ENCODE peak calls at places on chromosomes 16 and 17, in five cellular contexts. A is lung, S is cardiac muscle cell, D is uterus, M is MM.1S. Z is an unnamed sample.

GRCh38 chr16:1771072-1771863 is at the start of gene NME3:
- DNase-seq in M (peak; percentile 69), S (peak; percentile 71), A (peak; percentile 81), D (peak; percentile 79), Z (peak; percentile 63)

GRCh38 chr16:2858245-2859025 is 465 bp upstream of the PRSS22 start:
- DNase-seq in S (no peak), A (peak; percentile 84), M (no peak), D (no peak), Z (peak; percentile 48)

GRCh38 chr16:4535627-4536108 is 2.9 kb downstream of the CDIP1 start:
- DNase-seq in M (no peak), D (no peak), S (no peak), A (no peak), Z (no peak)

GRCh38 chr17:34071891-34072420 is 183.1 kb upstream of the CCL2 start:
- DNase-seq in S (no peak), M (peak; percentile 55), A (no peak), D (no peak), Z (no peak)

GRCh38 chr17:20993863-20994778 is 48.7 kb downstream of the USP22 start:
- DNase-seq in M (no peak), S (no peak), A (peak; percentile 60), D (no peak), Z (no peak)

GRCh38 chr17:42424991-42425610 is 2.0 kb upstream of the CAVIN1 start:
- DNase-seq in A (no peak), S (peak; percentile 37), D (no peak), M (no peak), Z (no peak)

GRCh38 chr16:2008631-2009301 is 855 bp downstream of the ZNF598 start:
- DNase-seq in M (peak; percentile 34), S (peak; percentile 58), D (no peak), A (no peak), Z (no peak)

GRCh38 chr17:49055181-49055927 is 58.2 kb downstream of the IGF2BP1 start:
- DNase-seq in A (no peak), D (no peak), M (no peak), S (no peak), Z (no peak)

GRCh38 chr16:89759742-89760366 is 38.5 kb downstream of the ZNF276 start:
- DNase-seq in A (no peak), M (no peak), D (no peak), S (no peak), Z (no peak)

GRCh38 chr16:626787-627457 is 3.9 kb upstream of the WFIKKN1 start:
- DNase-seq in D (peak; percentile 89), M (no peak), A (peak; percentile 31), S (peak; percentile 96), Z (peak; percentile 91)

GRCh38 chr17:13016881-13017622 is 775 bp downstream of the ELAC2 start:
- DNase-seq in A (no peak), D (no peak), M (no peak), S (peak; percentile 19), Z (peak; percentile 8)

GRCh38 chr17:1882836-1883235 is 53.0 kb downstream of the RPA1 start:
- DNase-seq in S (peak; percentile 59), A (no peak), D (no peak), M (no peak), Z (peak; percentile 26)

GRCh38 chr17:2690165-2691068 is 21.1 kb downstream of the CLUH start:
- DNase-seq in M (no peak), A (peak; percentile 26), S (no peak), D (no peak), Z (no peak)

GRCh38 chr17:50451943-50452626 is 16.6 kb downstream of the CHAD start:
- DNase-seq in A (no peak), M (no peak), D (no peak), S (no peak), Z (no peak)

GRCh38 chr17:20026960-20027359 is 17.8 kb downstream of the SPECC1 start:
- DNase-seq in D (no peak), M (no peak), A (no peak), S (no peak), Z (no peak)

GRCh38 chr17:1639549-1639948 is 6.0 kb downstream of the SCARF1 start:
- DNase-seq in D (no peak), S (no peak), M (no peak), A (peak; percentile 78), Z (no peak)

GRCh38 chr17:12856451-12856850 is 67.2 kb downstream of the ARHGAP44 start:
- DNase-seq in S (peak; percentile 19), D (no peak), A (no peak), M (no peak), Z (no peak)

GRCh38 chr16:81155769-81156168 is 59.6 kb upstream of the GCSH start:
- DNase-seq in M (no peak), D (no peak), A (no peak), S (no peak), Z (no peak)

GRCh38 chr16:84617631-84618427 is at the start of gene COTL1:
- DNase-seq in M (peak; percentile 75), D (peak; percentile 98), S (peak; percentile 99), A (peak; percentile 97), Z (peak; percentile 95)

GRCh38 chr17:42748906-42749798 is 4.3 kb upstream of the EZH1 start:
- DNase-seq in A (no peak), M (no peak), D (no peak), S (no peak), Z (no peak)

GRCh38 chr17:36008998-36009665 is 7.8 kb upstream of the CCL15 start:
- DNase-seq in D (no peak), A (no peak), M (peak; percentile 83), S (peak; percentile 20), Z (no peak)

DNA sequence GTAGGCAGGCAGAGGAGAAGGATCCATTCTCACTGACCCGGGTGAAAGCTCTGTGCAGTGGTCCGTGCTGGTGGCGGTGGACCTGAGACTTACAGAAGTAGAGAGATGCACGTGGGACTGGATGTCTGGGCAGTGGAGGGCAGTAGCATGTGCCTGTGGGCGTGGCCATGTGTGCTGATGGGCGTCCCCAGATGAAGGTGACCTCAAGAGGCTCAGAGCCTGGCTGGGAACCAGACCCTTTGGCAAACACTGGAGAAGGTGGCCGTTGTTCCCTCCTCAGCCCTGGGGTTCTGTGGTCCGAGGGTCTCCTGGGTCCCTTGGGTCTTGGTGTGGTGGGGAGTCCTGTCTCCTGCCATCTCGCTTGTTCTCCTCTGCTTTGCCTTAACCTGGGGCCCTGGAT is 15.6 kb downstream of the WSCD1 start:
- DNase-seq in A (no peak), S (no peak), D (no peak), M (no peak), Z (no peak)
- TF ChIP-seq CTCF in A (no peak), S (no peak), D (no peak), M (no peak), Z (no peak)

DNA sequence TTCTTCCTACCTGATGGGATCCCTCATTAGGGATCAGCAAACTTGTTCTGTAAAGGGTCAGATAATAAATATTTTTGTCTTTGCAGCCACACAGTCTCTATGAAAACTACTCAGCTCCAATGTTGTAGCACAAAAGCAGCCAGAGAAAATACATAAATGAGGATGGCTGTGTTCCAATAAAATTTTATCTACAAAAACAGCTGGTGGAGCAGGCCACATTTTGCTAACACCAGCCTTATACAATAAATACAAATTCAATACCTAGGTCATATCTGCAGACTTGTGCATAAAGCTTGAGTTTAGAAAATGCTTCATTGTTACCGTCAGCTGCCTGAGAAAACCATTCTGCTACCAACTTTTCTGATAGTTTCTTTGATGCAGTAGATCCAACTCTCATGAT is 38.4 kb upstream of the INTS2 start:
- DNase-seq in A (no peak), M (no peak), S (no peak), D (no peak), Z (no peak)
- H3K27ac ChIP-seq in A (no peak overlapping the region), M (no peak overlapping the region), S (peak overlapping the region; percentile 14), D (no peak overlapping the region), Z (no peak overlapping the region)

DNA sequence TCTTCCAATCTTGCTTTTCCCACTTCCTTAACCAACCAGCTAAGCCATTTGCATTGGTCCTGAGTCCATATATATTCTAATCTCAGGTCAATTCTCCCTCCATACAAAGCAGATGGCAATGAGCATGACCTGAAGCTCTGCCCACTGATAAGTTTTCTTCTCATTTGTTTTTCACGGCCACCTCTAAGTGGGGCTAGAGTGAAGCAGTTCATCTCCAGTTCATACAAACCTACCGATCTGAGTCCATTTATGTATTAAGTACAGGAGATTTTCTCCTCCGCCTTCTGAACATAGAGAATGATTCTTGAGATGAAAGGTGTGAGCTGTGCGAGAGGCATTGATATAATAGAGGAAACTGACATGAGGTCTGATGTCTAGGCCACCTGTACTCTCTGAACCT is 330.0 kb downstream of the PMP22 start:
- DNase-seq in S (no peak), D (no peak), M (no peak), A (no peak), Z (no peak)
- TF ChIP-seq CTCF in S (no peak), D (no peak), M (no peak), A (no peak), Z (no peak)

DNA sequence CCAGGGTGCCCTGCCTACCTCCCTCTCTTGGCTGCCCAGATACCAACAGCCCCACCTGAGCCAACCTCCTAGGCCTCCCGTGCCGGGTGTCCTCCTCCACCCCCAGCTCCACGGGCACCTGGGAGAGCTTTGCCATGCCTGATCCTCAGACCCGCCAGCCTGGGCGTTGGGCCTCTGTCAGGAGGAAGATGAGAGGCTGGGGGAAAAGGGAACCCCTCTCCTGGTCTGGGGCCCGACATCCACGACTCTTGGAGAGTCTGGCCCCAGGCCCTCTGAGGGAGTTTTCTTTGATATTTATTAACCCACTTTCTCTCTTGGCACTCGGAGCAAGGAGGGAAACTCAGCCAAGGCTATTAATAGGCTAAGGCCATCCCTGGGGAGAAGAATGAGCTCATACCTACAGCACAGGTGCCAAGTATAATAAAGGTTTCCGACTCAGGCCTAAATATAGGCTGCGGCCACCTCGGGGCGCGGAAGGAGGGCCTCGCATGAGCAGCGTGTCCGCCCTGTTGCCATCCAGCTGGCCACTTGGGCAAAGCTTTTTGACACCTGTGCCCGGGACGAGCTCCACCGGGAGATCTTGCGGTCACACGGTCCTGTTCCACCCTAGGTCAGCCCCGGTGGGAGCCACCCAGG is 232.2 kb downstream of the ENGASE start:
- DNase-seq in A (no peak), M (peak; percentile 81), S (no peak), D (peak; percentile 29), Z (no peak)
- H3K27ac ChIP-seq in A (no peak overlapping the region), M (peak overlapping the region; percentile 64), S (no peak overlapping the region), D (peak overlapping the region; percentile 52), Z (no peak overlapping the region)

GRCh38 chr17:4510615-4510941 is 11.9 kb downstream of the SPNS2 start:
- DNase-seq in M (no peak), S (no peak), A (no peak), D (no peak), Z (no peak)

GRCh38 chr17:4507361-4508111 is 8.9 kb downstream of the SPNS2 start:
- DNase-seq in D (no peak), S (no peak), M (no peak), A (no peak), Z (no peak)

GRCh38 chr17:4508207-4508606 is 9.5 kb downstream of the SPNS2 start:
- DNase-seq in D (no peak), S (no peak), M (no peak), A (no peak), Z (no peak)

GRCh38 chr17:4509923-4510614 is 11.4 kb downstream of the SPNS2 start:
- DNase-seq in D (no peak), M (no peak), S (no peak), A (no peak), Z (no peak)

GRCh38 chr17:4509402-4509801 is 10.7 kb downstream of the SPNS2 start:
- DNase-seq in S (no peak), D (no peak), A (no peak), M (peak; percentile 19), Z (no peak)
- TF ChIP-seq CTCF in S (no peak), D (no peak), A (no peak), M (no peak), Z (no peak)